ENCODE peak calls at places on chromosomes 7 and 10, in seven cellular contexts. H is kidney glomerular epithelial cell; R is activated CD8-positive, alpha-beta memory T cell treated with anti-CD3 and anti-CD28 coated beads, Interleukin-2, amount 50 U/mL, for 48 hours; O is EH; M is kidney; V is CD8-positive, alpha-beta T cell; W is frontal cortex. B is an unnamed sample.

GRCh38 chr7:77331938-77332695 is 84.0 kb downstream of the GSAP start:
- DNase-seq in H (peak), R (peak), O (peak), M (peak), V (peak), W (peak), B (peak)

GRCh38 chr7:44791278-44792219 is 4.9 kb upstream of the PPIA start:
- DNase-seq in H (peak), R (no peak), O (peak), M (no peak), V (no peak), W (no peak), B (peak)

GRCh38 chr10:70458329-70459060 is 17.0 kb upstream of the NODAL start:
- DNase-seq in H (peak), R (peak), O (peak), M (peak), V (no peak), W (peak), B (peak)

GRCh38 chr7:10913457-10913856 is 60.2 kb upstream of the PHF14 start:
- DNase-seq in H (no peak), R (no peak), O (no peak), M (no peak), V (no peak), W (no peak), B (no peak)

GRCh38 chr7:37336259-37336658 is 112.4 kb downstream of the ELMO1 start:
- DNase-seq in H (no peak), R (no peak), O (no peak), M (no peak), V (no peak), W (no peak), B (no peak)

GRCh38 chr7:98619450-98620321 is 2.6 kb downstream of the NPTX2 start:
- DNase-seq in H (no peak), R (no peak), O (no peak), M (no peak), V (no peak), W (no peak), B (peak)

GRCh38 chr10:97584798-97585438 is 729 bp downstream of the HOGA1 start:
- DNase-seq in H (no peak), R (no peak), O (no peak), M (no peak), V (no peak), W (no peak), B (no peak)

GRCh38 chr10:67959839-67960476 is 75.5 kb downstream of the SIRT1 start:
- DNase-seq in H (no peak), R (no peak), O (no peak), M (no peak), V (no peak), W (no peak), B (no peak)

GRCh38 chr7:134671670-134672069 is 25.0 kb downstream of the BPGM start:
- DNase-seq in H (no peak), R (no peak), O (no peak), M (no peak), V (no peak), W (no peak), B (no peak)

GRCh38 chr10:116888380-116889055 is 39.2 kb downstream of the ENO4 start:
- DNase-seq in H (peak), R (no peak), O (peak), M (no peak), V (no peak), W (no peak), B (peak)

GRCh38 chr10:72784551-72785421 is 92.8 kb downstream of the MCU start:
- DNase-seq in H (peak), R (no peak), O (peak), M (peak), V (no peak), W (no peak), B (peak)

GRCh38 chr7:31747553-31747952 is 60.5 kb downstream of the PPP1R17 start:
- DNase-seq in H (no peak), R (no peak), O (peak), M (no peak), V (no peak), W (no peak), B (peak)

GRCh38 chr7:139358541-139359365 is 941 bp upstream of the LUC7L2 start:
- DNase-seq in H (no peak), R (no peak), O (peak), M (no peak), V (peak), W (no peak), B (no peak)

GRCh38 chr7:134246347-134246746 is 70.4 kb downstream of the SLC35B4 start:
- DNase-seq in H (no peak), R (no peak), O (no peak), M (no peak), V (no peak), W (no peak), B (no peak)

GRCh38 chr10:30980951-30981616 is 50.6 kb downstream of the ZNF438 start:
- DNase-seq in H (no peak), R (no peak), O (peak), M (peak), V (no peak), W (peak), B (no peak)

GRCh38 chr7:83347836-83348482 is 185.3 kb upstream of the PCLO start:
- DNase-seq in H (peak), R (no peak), O (peak), M (no peak), V (no peak), W (no peak), B (peak)

GRCh38 chr7:155291729-155292128 is 5.9 kb upstream of the INSIG1 start:
- DNase-seq in H (no peak), R (no peak), O (no peak), M (no peak), V (no peak), W (no peak), B (no peak)

GRCh38 chr10:18528292-18528691 is 123.1 kb downstream of the NSUN6 start:
- DNase-seq in H (no peak), R (no peak), O (no peak), M (no peak), V (no peak), W (no peak), B (no peak)

GRCh38 chr10:31036209-31036608 is 4.5 kb upstream of the ZNF438 start:
- DNase-seq in H (no peak), R (no peak), O (peak), M (no peak), V (no peak), W (no peak), B (peak)

GRCh38 chr10:44306762-44307161 is 78.1 kb downstream of the CXCL12 start:
- DNase-seq in H (no peak), R (no peak), O (peak), M (no peak), V (no peak), W (no peak), B (peak)